ENCODE peak calls at places on chromosomes 4 and X, in four cellular contexts. D is esophagus squamous epithelium, B is suprapubic skin, I is right lobe of liver. F is an unnamed sample. For H3K4me1, the result is how much of the 10 kb centered on the place peaks cover.

GRCh38 chrX:15911729-15912550 is 57.3 kb upstream of the AP1S2 start:
- DNase-seq in I (no peak), D (no peak), B (no peak), F (no peak)

GRCh38 chr4:121150486-121150885 is 13.6 kb downstream of the TNIP3 start:
- DNase-seq in D (no peak), I (no peak), B (no peak), F (no peak)

GRCh38 chrX:69050051-69050785 is 115.0 kb downstream of the PJA1 start:
- DNase-seq in D (no peak), B (no peak), I (no peak), F (no peak)

GRCh38 chr4:3384771-3385701 is 56.7 kb upstream of the HGFAC start:
- DNase-seq in B (no peak), I (peak), D (no peak), F (no peak)

GRCh38 chr4:54100607-54101189 is 735 bp downstream of the GSX2 start:
- DNase-seq in B (no peak), I (no peak), D (no peak), F (no peak)

GRCh38 chr4:165834116-165834515 is 38.9 kb upstream of the TLL1 start:
- DNase-seq in B (no peak), I (no peak), D (no peak), F (no peak)

GRCh38 chr4:169952236-169953088 is 73.7 kb downstream of the MFAP3L start:
- DNase-seq in D (no peak), B (no peak), I (no peak), F (no peak)

GRCh38 chrX:71367396-71367795 is 1.2 kb downstream of the TAF1 start:
- DNase-seq in D (no peak), I (no peak), B (no peak), F (no peak)

GRCh38 chr4:26000274-26000950 is 86.4 kb downstream of the SMIM20 start:
- DNase-seq in B (no peak), D (no peak), I (no peak), F (no peak)

GRCh38 chr4:102843273-102843672 is 15.9 kb upstream of the UBE2D3 start:
- DNase-seq in B (no peak), I (no peak), D (no peak), F (no peak)

GRCh38 chr4:76354517-76355473 is 48.3 kb downstream of the STBD1 start:
- DNase-seq in B (no peak), I (no peak), D (no peak), F (no peak)

GRCh38 chr4:74640111-74640903 is 154.0 kb downstream of the BTC start:
- DNase-seq in D (no peak), I (no peak), B (no peak), F (no peak)

GRCh38 chrX:78555401-78555980 is 103.6 kb downstream of the RTL3 start:
- DNase-seq in D (no peak), B (no peak), I (no peak), F (no peak)

GRCh38 chrX:151975736-151976275 is 1.3 kb upstream of the GABRE start:
- DNase-seq in I (no peak), D (no peak), B (no peak), F (no peak)

GRCh38 chr4:113232194-113232593 is 182.7 kb downstream of the ANK2 start:
- DNase-seq in B (no peak), I (no peak), D (no peak), F (no peak)

GRCh38 chr4:86452323-86452995 is 92.6 kb upstream of the MAPK10 start:
- DNase-seq in D (no peak), B (no peak), I (no peak), F (no peak)

GRCh38 chr4:169256101-169256612 is 14.6 kb downstream of the SH3RF1 start:
- DNase-seq in B (no peak), D (no peak), I (no peak), F (no peak)

GRCh38 chr4:3369781-3370660 is 71.7 kb upstream of the HGFAC start:
- DNase-seq in I (no peak), D (no peak), B (no peak), F (no peak)

GRCh38 chr4:188372856-188373255 is 233.6 kb downstream of the TRIML1 start:
- DNase-seq in D (no peak), I (no peak), B (no peak), F (peak)

GRCh38 chr4:143441678-143442077 is 71.8 kb upstream of the SMARCA5 start:
- DNase-seq in B (no peak), I (no peak), D (no peak), F (no peak)

GRCh38 chr4:182883351-182883750 is 33.8 kb downstream of the DCTD start:
- DNase-seq in I (no peak), B (no peak), D (no peak), F (no peak)

GRCh38 chr4:39706829-39707511 is 9.0 kb downstream of the UBE2K start:
- DNase-seq in D (no peak), I (no peak), B (no peak), F (no peak)

GRCh38 chr4:149897784-149898183 is 82.1 kb upstream of the IQCM start:
- DNase-seq in D (no peak), I (no peak), B (no peak), F (no peak)

GRCh38 chr4:110137819-110138218 is 60.6 kb downstream of the ELOVL6 start:
- DNase-seq in I (no peak), B (no peak), D (no peak), F (no peak)

GRCh38 chrX:130079824-130080406 is 30.4 kb downstream of the ELF4 start:
- DNase-seq in D (no peak), I (no peak), B (no peak), F (no peak)

GRCh38 chr4:54065282-54066087 is 1.1 kb upstream of the CHIC2 start:
- DNase-seq in I (no peak), D (no peak), B (no peak), F (peak)

GRCh38 chr4:1500231-1500965 is 94.2 kb upstream of the NKX1-1 start:
- DNase-seq in I (peak), B (no peak), D (no peak), F (no peak)

GRCh38 chrX:129649268-129650182 is 5.2 kb downstream of the APLN start:
- DNase-seq in D (no peak), B (no peak), I (no peak), F (no peak)

GRCh38 chrX:71144651-71145050 is at the start of gene NLGN3:
- DNase-seq in B (no peak), D (no peak), I (no peak), F (no peak)

GRCh38 chr4:168183717-168184571 is 91.6 kb downstream of the ANXA10 start:
- DNase-seq in D (no peak), I (no peak), B (no peak), F (no peak)

GRCh38 chr4:184801781-184802180 is 24.0 kb downstream of the ACSL1 start:
- DNase-seq in I (no peak), B (no peak), D (no peak), F (no peak)

GRCh38 chr4:173538903-173539445 is 8.9 kb upstream of the HAND2 start:
- DNase-seq in B (no peak), D (no peak), I (no peak), F (no peak)

GRCh38 chr4:149785686-149786431 is 29.8 kb downstream of the IQCM start:
- DNase-seq in B (no peak), I (no peak), D (no peak), F (no peak)

GRCh38 chr4:126697748-126698147 is 935.0 kb upstream of the INTU start:
- DNase-seq in D (no peak), B (no peak), I (no peak), F (no peak)

GRCh38 chrX:110699109-110699508 is 96.5 kb downstream of the CHRDL1 start:
- DNase-seq in I (no peak), B (no peak), D (no peak), F (no peak)

GRCh38 chr4:56227301-56227835 is 159.9 kb downstream of the AASDH start:
- DNase-seq in D (no peak), B (no peak), I (no peak), F (no peak)

GRCh38 chrX:110759785-110760184 is 35.8 kb downstream of the CHRDL1 start:
- DNase-seq in D (no peak), B (no peak), I (no peak), F (no peak)

GRCh38 chr4:148749403-148749802 is 307.2 kb upstream of the NR3C2 start:
- DNase-seq in I (no peak), B (no peak), D (no peak), F (no peak)

GRCh38 chr4:105544517-105544916 is 7.9 kb upstream of the ARHGEF38 start:
- DNase-seq in D (no peak), I (no peak), B (no peak), F (no peak)

GRCh38 chr4:112031712-112032328 is 113.4 kb upstream of the FAM241A start:
- DNase-seq in D (no peak), I (no peak), B (no peak), F (no peak)

GRCh38 chrX:65985922-65986588 is 53.8 kb downstream of the VSIG4 start:
- DNase-seq in B (no peak), I (peak), D (no peak), F (no peak)

GRCh38 chrX:65987856-65988255 is 52.0 kb downstream of the VSIG4 start:
- DNase-seq in D (no peak), B (no peak), I (no peak), F (no peak)

GRCh38 chrX:65990702-65991101 is 49.2 kb downstream of the VSIG4 start:
- DNase-seq in B (no peak), I (no peak), D (no peak), F (no peak)

GRCh38 chrX:65985211-65985610 is 54.7 kb downstream of the VSIG4 start:
- DNase-seq in D (no peak), I (no peak), B (no peak), F (no peak)
- H3K4me1 ChIP-seq in D (under half), I (under half), B (under half), F (under half)

GRCh38 chrX:38939067-38939466 is 137.8 kb downstream of the MID1IP1 start:
- DNase-seq in D (no peak), I (no peak), B (no peak), F (peak)

GRCh38 chrX:38937400-38937799 is 136.1 kb downstream of the MID1IP1 start:
- DNase-seq in B (no peak), D (no peak), I (no peak), F (no peak)

GRCh38 chrX:38935561-38935960 is 134.3 kb downstream of the MID1IP1 start:
- DNase-seq in I (no peak), D (no peak), B (no peak), F (no peak)

GRCh38 chrX:38940547-38940946 is 139.3 kb downstream of the MID1IP1 start:
- DNase-seq in D (no peak), I (no peak), B (no peak), F (no peak)

GRCh38 chrX:38937926-38938325 is 136.7 kb downstream of the MID1IP1 start:
- DNase-seq in I (no peak), B (no peak), D (no peak), F (no peak)
- H3K27ac ChIP-seq in I (peak), B (no peak), D (no peak), F (no peak)

GRCh38 chr4:94523033-94523590 is 71.4 kb downstream of the PDLIM5 start:
- DNase-seq in B (no peak), D (no peak), I (no peak), F (no peak)

GRCh38 chr4:94528792-94529451 is 77.2 kb downstream of the PDLIM5 start:
- DNase-seq in B (no peak), I (no peak), D (no peak), F (no peak)

GRCh38 chr4:94523617-94524016 is 71.9 kb downstream of the PDLIM5 start:
- DNase-seq in D (no peak), I (no peak), B (no peak), F (no peak)

GRCh38 chr4:94527556-94528233 is 76.0 kb downstream of the PDLIM5 start:
- DNase-seq in D (no peak), B (no peak), I (no peak), F (no peak)

GRCh38 chr4:94525993-94526740 is 74.4 kb downstream of the PDLIM5 start:
- DNase-seq in B (no peak), I (no peak), D (no peak), F (no peak)
- H3K4me1 ChIP-seq in B (under half), I (under half), D (under half), F (under half)

GRCh38 chrX:1592863-1593201 is 1.4 kb downstream of the AKAP17A start:
- DNase-seq in I (no peak), D (no peak), B (no peak), F (no peak)
- H3K27ac ChIP-seq in I (peak), D (peak), B (peak), F (peak)

GRCh38 chrX:10507181-10507580 is 113.2 kb downstream of the MID1 start:
- DNase-seq in D (no peak), B (no peak), I (no peak), F (no peak)

GRCh38 chrX:10508891-10509290 is 111.5 kb downstream of the MID1 start:
- DNase-seq in D (no peak), I (no peak), B (no peak), F (no peak)

GRCh38 chrX:10506781-10507180 is 113.6 kb downstream of the MID1 start:
- DNase-seq in D (no peak), I (no peak), B (no peak), F (no peak)

GRCh38 chrX:10509397-10509796 is 111.0 kb downstream of the MID1 start:
- DNase-seq in D (no peak), B (no peak), I (no peak), F (no peak)

DNA sequence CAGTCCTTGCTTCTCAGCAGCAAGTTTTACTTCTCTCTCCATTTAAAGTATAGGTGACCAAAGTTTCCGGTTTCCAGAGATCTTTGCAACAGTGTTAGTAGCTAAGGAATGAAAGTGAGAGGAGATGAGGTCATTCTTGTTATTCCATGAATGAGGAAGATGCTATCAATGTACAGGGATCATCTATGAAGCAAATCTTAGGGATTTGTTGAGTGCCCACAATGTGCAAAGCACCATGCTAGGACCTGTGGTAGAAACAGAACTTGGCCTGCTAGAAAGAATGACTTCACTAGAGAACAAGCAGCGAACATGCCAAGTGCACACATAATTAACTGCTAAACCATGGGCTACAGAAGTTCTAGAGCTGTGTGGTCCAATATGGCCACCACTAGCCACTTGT is 112.5 kb downstream of the MID1 start:
- DNase-seq in B (no peak), D (no peak), I (no peak), F (no peak)
- H3K4me1 ChIP-seq in B (under half), D (under half), I (under half), F (under half)

GRCh38 chr4:186260117-186260503 is 5.9 kb upstream of the F11 start:
- DNase-seq in D (no peak), B (no peak), I (peak), F (no peak)

GRCh38 chr4:186266699-186267467 is 894 bp downstream of the F11 start:
- DNase-seq in B (no peak), I (peak), D (no peak), F (no peak)

GRCh38 chr4:186260504-186261448 is 5.2 kb upstream of the F11 start:
- DNase-seq in I (peak), D (no peak), B (no peak), F (no peak)

GRCh38 chr4:186265683-186266648 is at the start of gene F11:
- DNase-seq in I (peak), D (no peak), B (no peak), F (no peak)

GRCh38 chr4:186264660-186265059 is 1.3 kb upstream of the F11 start:
- DNase-seq in I (no peak), D (no peak), B (no peak), F (no peak)
- H3K27ac ChIP-seq in I (peak), D (no peak), B (no peak), F (no peak)

DNA sequence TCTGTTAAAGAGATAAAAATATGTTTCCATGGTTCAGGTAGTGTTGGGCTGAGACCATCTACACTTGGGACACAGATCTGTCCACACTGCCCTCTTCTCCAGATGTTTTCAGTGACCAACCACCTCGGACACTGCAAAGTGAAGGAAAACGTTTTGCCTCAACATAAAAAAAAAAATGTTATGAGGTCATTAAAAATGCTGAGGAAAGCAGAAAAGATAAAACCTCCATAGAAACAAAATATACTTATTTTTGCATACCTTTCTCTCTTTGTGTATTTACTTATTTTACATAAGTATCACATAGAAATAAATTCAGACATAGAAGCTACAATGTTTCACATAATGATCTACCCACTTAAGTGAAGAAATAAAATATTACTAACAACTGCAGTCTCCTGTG is 200.3 kb upstream of the VCX3A start:
- DNase-seq in I (no peak), B (no peak), D (no peak), F (no peak)
- H3K4me1 ChIP-seq in I (under half), B (under half), D (under half), F (under half)

DNA sequence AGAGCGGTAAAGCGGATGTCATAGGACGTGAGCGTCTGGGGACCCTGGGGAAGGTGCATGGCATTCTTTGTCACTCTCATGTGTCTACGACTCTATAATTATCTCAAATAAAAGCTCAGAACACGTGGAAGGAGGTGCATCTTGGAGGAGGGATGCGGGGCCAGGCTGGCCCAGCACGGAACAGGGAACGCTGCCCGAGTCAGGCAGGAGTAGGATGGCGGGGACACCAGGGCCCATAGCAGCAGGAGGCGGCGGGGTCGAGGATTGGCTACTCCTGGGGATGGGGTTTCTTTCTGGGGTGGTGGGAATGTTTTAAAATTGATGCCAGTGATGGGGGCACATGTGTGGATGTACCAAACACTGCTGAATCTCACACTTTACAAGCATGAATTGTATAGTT is 5.4 kb upstream of the HTRA3 start:
- DNase-seq in B (no peak), I (no peak), D (no peak), F (no peak)
- H3K27ac ChIP-seq in B (no peak), I (no peak), D (no peak), F (no peak)

GRCh38 chr4:162943263-162943662 is 223.4 kb downstream of the NAF1 start:
- DNase-seq in B (no peak), I (no peak), D (no peak), F (no peak)

GRCh38 chr4:162939086-162939485 is 227.6 kb downstream of the NAF1 start:
- DNase-seq in I (no peak), D (no peak), B (no peak), F (no peak)
- H3K4me1 ChIP-seq in I (under half), D (under half), B (under half), F (under half)

GRCh38 chrX:44927398-44927797 is 54.4 kb downstream of the KDM6A start:
- DNase-seq in I (no peak), D (no peak), B (no peak), F (no peak)
- H3K27ac ChIP-seq in I (no peak), D (no peak), B (no peak), F (no peak)

F was measured in ascending aorta.